ENCODE peak calls at places on chromosomes 1 and 21, in eight cellular contexts. One of them, this sample, is unnamed.

GRCh38 chr1:53413175-53414001 is 45.8 kb upstream of the DMRTB1 start:
- DNase-seq in CD4-positive, alpha-beta T cell: peak; percentile 51
- DNase-seq in lower lobe of right lung: no peak
- DNase-seq in neural progenitor cell: no peak
- DNase-seq in bronchial epithelial cell: peak; percentile 74
- DNase-seq in mammary epithelial cell: peak; percentile 84
- DNase-seq in hepatocyte: peak; percentile 35
- DNase-seq in lung: no peak
- DNase-seq in this sample: no peak

GRCh38 chr1:4303303-4303702 is 351.1 kb upstream of the AJAP1 start:
- DNase-seq in CD4-positive, alpha-beta T cell: no peak
- DNase-seq in lower lobe of right lung: no peak
- DNase-seq in neural progenitor cell: no peak
- DNase-seq in bronchial epithelial cell: no peak
- DNase-seq in mammary epithelial cell: no peak
- DNase-seq in hepatocyte: no peak
- DNase-seq in lung: no peak
- DNase-seq in this sample: no peak

GRCh38 chr1:198212675-198213074 is 55.9 kb downstream of the NEK7 start:
- DNase-seq in CD4-positive, alpha-beta T cell: no peak
- DNase-seq in lower lobe of right lung: no peak
- DNase-seq in neural progenitor cell: no peak
- DNase-seq in bronchial epithelial cell: peak; percentile 94
- DNase-seq in mammary epithelial cell: peak; percentile 91
- DNase-seq in hepatocyte: no peak
- DNase-seq in lung: no peak
- DNase-seq in this sample: peak; percentile 16

GRCh38 chr21:39183272-39184049 is at the start of gene PSMG1:
- DNase-seq in CD4-positive, alpha-beta T cell: peak; percentile 87
- DNase-seq in lower lobe of right lung: peak; percentile 98
- DNase-seq in neural progenitor cell: peak; percentile 96
- DNase-seq in bronchial epithelial cell: peak; percentile 82
- DNase-seq in mammary epithelial cell: peak; percentile 94
- DNase-seq in hepatocyte: peak; percentile 98
- DNase-seq in lung: peak; percentile 95
- DNase-seq in this sample: peak; percentile 94

GRCh38 chr1:205294175-205294913 is 27.2 kb downstream of the NUAK2 start:
- DNase-seq in CD4-positive, alpha-beta T cell: no peak
- DNase-seq in lower lobe of right lung: no peak
- DNase-seq in neural progenitor cell: peak; percentile 83
- DNase-seq in bronchial epithelial cell: peak; percentile 86
- DNase-seq in mammary epithelial cell: peak; percentile 93
- DNase-seq in hepatocyte: peak; percentile 73
- DNase-seq in lung: no peak
- DNase-seq in this sample: no peak

GRCh38 chr1:202207292-202207691 is 13.7 kb downstream of the LGR6 start:
- DNase-seq in CD4-positive, alpha-beta T cell: no peak
- DNase-seq in lower lobe of right lung: no peak
- DNase-seq in neural progenitor cell: peak; percentile 45
- DNase-seq in bronchial epithelial cell: peak; percentile 32
- DNase-seq in mammary epithelial cell: peak; percentile 30
- DNase-seq in hepatocyte: peak; percentile 74
- DNase-seq in lung: no peak
- DNase-seq in this sample: no peak

GRCh38 chr1:8962812-8963669 is 17.4 kb downstream of the CA6 start:
- DNase-seq in CD4-positive, alpha-beta T cell: no peak
- DNase-seq in lower lobe of right lung: peak; percentile 78
- DNase-seq in neural progenitor cell: peak; percentile 76
- DNase-seq in bronchial epithelial cell: peak; percentile 54
- DNase-seq in mammary epithelial cell: no peak
- DNase-seq in hepatocyte: peak; percentile 74
- DNase-seq in lung: peak; percentile 74
- DNase-seq in this sample: no peak

GRCh38 chr1:115976062-115976899 is at the start of gene SLC22A15:
- DNase-seq in CD4-positive, alpha-beta T cell: no peak
- DNase-seq in lower lobe of right lung: peak; percentile 91
- DNase-seq in neural progenitor cell: peak; percentile 77
- DNase-seq in bronchial epithelial cell: peak; percentile 21
- DNase-seq in mammary epithelial cell: peak; percentile 55
- DNase-seq in hepatocyte: peak; percentile 72
- DNase-seq in lung: peak; percentile 76
- DNase-seq in this sample: peak; percentile 94

GRCh38 chr21:28833181-28833580 is 159.5 kb downstream of the LTN1 start:
- DNase-seq in CD4-positive, alpha-beta T cell: no peak
- DNase-seq in lower lobe of right lung: no peak
- DNase-seq in neural progenitor cell: no peak
- DNase-seq in bronchial epithelial cell: peak; percentile 35
- DNase-seq in mammary epithelial cell: peak; percentile 21
- DNase-seq in hepatocyte: no peak
- DNase-seq in lung: no peak
- DNase-seq in this sample: no peak

GRCh38 chr1:200676829-200677228 is 7.1 kb upstream of the DDX59 start:
- DNase-seq in CD4-positive, alpha-beta T cell: no peak
- DNase-seq in lower lobe of right lung: no peak
- DNase-seq in neural progenitor cell: no peak
- DNase-seq in bronchial epithelial cell: no peak
- DNase-seq in mammary epithelial cell: no peak
- DNase-seq in hepatocyte: no peak
- DNase-seq in lung: no peak
- DNase-seq in this sample: no peak

GRCh38 chr1:53617382-53618217 is 121.4 kb downstream of the GLIS1 start:
- DNase-seq in CD4-positive, alpha-beta T cell: no peak
- DNase-seq in lower lobe of right lung: no peak
- DNase-seq in neural progenitor cell: no peak
- DNase-seq in bronchial epithelial cell: peak; percentile 40
- DNase-seq in mammary epithelial cell: no peak
- DNase-seq in hepatocyte: no peak
- DNase-seq in lung: no peak
- DNase-seq in this sample: no peak

GRCh38 chr1:204532832-204533231 is 16.6 kb downstream of the MDM4 start:
- DNase-seq in CD4-positive, alpha-beta T cell: no peak
- DNase-seq in lower lobe of right lung: no peak
- DNase-seq in neural progenitor cell: no peak
- DNase-seq in bronchial epithelial cell: no peak
- DNase-seq in mammary epithelial cell: no peak
- DNase-seq in hepatocyte: no peak
- DNase-seq in lung: no peak
- DNase-seq in this sample: no peak

GRCh38 chr1:37612186-37612585 is 16.4 kb upstream of the GNL2 start:
- DNase-seq in CD4-positive, alpha-beta T cell: no peak
- DNase-seq in lower lobe of right lung: no peak
- DNase-seq in neural progenitor cell: no peak
- DNase-seq in bronchial epithelial cell: no peak
- DNase-seq in mammary epithelial cell: no peak
- DNase-seq in hepatocyte: no peak
- DNase-seq in lung: no peak
- DNase-seq in this sample: no peak

GRCh38 chr1:7470904-7471638 is 300.0 kb upstream of the VAMP3 start:
- DNase-seq in CD4-positive, alpha-beta T cell: no peak
- DNase-seq in lower lobe of right lung: peak; percentile 74
- DNase-seq in neural progenitor cell: no peak
- DNase-seq in bronchial epithelial cell: peak; percentile 97
- DNase-seq in mammary epithelial cell: peak; percentile 98
- DNase-seq in hepatocyte: peak; percentile 85
- DNase-seq in lung: peak; percentile 81
- DNase-seq in this sample: no peak

GRCh38 chr1:1381294-1381693 is 6.3 kb upstream of the AURKAIP1 start:
- DNase-seq in CD4-positive, alpha-beta T cell: no peak
- DNase-seq in lower lobe of right lung: no peak
- DNase-seq in neural progenitor cell: no peak
- DNase-seq in bronchial epithelial cell: no peak
- DNase-seq in mammary epithelial cell: no peak
- DNase-seq in hepatocyte: no peak
- DNase-seq in lung: no peak
- DNase-seq in this sample: no peak

GRCh38 chr1:93221913-93222312 is 41.4 kb downstream of the CCDC18 start:
- DNase-seq in CD4-positive, alpha-beta T cell: no peak
- DNase-seq in lower lobe of right lung: no peak
- DNase-seq in neural progenitor cell: no peak
- DNase-seq in bronchial epithelial cell: peak; percentile 78
- DNase-seq in mammary epithelial cell: peak; percentile 74
- DNase-seq in hepatocyte: peak; percentile 4
- DNase-seq in lung: no peak
- DNase-seq in this sample: no peak

GRCh38 chr1:5566924-5567323 is 425.3 kb downstream of the NPHP4 start:
- DNase-seq in CD4-positive, alpha-beta T cell: no peak
- DNase-seq in lower lobe of right lung: no peak
- DNase-seq in neural progenitor cell: no peak
- DNase-seq in bronchial epithelial cell: no peak
- DNase-seq in mammary epithelial cell: no peak
- DNase-seq in hepatocyte: no peak
- DNase-seq in lung: no peak
- DNase-seq in this sample: no peak

GRCh38 chr1:25573591-25573930 is 30.2 kb downstream of the LDLRAP1 start:
- DNase-seq in CD4-positive, alpha-beta T cell: no peak
- DNase-seq in lower lobe of right lung: peak; percentile 62
- DNase-seq in neural progenitor cell: no peak
- DNase-seq in bronchial epithelial cell: peak; percentile 51
- DNase-seq in mammary epithelial cell: peak; percentile 12
- DNase-seq in hepatocyte: peak; percentile 68
- DNase-seq in lung: peak; percentile 57
- DNase-seq in this sample: no peak

GRCh38 chr1:24910751-24911650 is 19.1 kb downstream of the RUNX3 start:
- DNase-seq in CD4-positive, alpha-beta T cell: peak; percentile 44
- DNase-seq in lower lobe of right lung: peak; percentile 66
- DNase-seq in neural progenitor cell: no peak
- DNase-seq in bronchial epithelial cell: peak; percentile 16
- DNase-seq in mammary epithelial cell: no peak
- DNase-seq in hepatocyte: peak; percentile 63
- DNase-seq in lung: no peak
- DNase-seq in this sample: no peak

GRCh38 chr1:230519246-230519645 is 93.1 kb upstream of the PGBD5 start:
- DNase-seq in CD4-positive, alpha-beta T cell: no peak
- DNase-seq in lower lobe of right lung: no peak
- DNase-seq in neural progenitor cell: no peak
- DNase-seq in bronchial epithelial cell: no peak
- DNase-seq in mammary epithelial cell: no peak
- DNase-seq in hepatocyte: no peak
- DNase-seq in lung: no peak
- DNase-seq in this sample: no peak

GRCh38 chr1:64042331-64043100 is 160.9 kb upstream of the UBE2U start:
- DNase-seq in CD4-positive, alpha-beta T cell: no peak
- DNase-seq in lower lobe of right lung: no peak
- DNase-seq in neural progenitor cell: peak; percentile 11
- DNase-seq in bronchial epithelial cell: peak; percentile 96
- DNase-seq in mammary epithelial cell: peak; percentile 96
- DNase-seq in hepatocyte: peak; percentile 61
- DNase-seq in lung: peak; percentile 69
- DNase-seq in this sample: no peak

GRCh38 chr1:159746676-159747075 is 32.3 kb upstream of the CRP start:
- DNase-seq in CD4-positive, alpha-beta T cell: no peak
- DNase-seq in lower lobe of right lung: no peak
- DNase-seq in neural progenitor cell: no peak
- DNase-seq in bronchial epithelial cell: no peak
- DNase-seq in mammary epithelial cell: no peak
- DNase-seq in hepatocyte: no peak
- DNase-seq in lung: no peak
- DNase-seq in this sample: no peak

DNA sequence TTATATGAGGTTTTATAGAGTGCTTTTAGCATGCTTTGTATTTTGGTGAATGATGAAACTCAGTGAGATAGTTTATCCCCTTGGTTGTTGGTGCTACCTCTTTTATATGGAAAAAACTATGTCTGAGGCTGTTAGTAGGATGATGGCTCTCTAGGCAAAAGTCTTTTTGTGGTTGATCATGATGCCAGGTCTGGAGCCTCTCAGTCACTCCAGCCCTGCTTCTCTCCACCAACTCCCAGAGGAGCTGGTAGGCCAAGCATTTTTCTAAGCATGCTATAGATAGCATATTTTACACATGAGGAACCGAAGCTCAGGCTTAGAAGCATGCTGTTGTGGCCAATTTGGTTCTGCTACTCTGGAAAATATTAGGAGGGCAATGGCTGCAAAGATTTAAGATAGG is 82.2 kb downstream of the FMN2 start:
- DNase-seq in CD4-positive, alpha-beta T cell: no peak
- DNase-seq in lower lobe of right lung: no peak
- DNase-seq in neural progenitor cell: no peak
- DNase-seq in bronchial epithelial cell: no peak
- DNase-seq in mammary epithelial cell: no peak
- DNase-seq in hepatocyte: no peak
- DNase-seq in lung: no peak
- DNase-seq in this sample: no peak
- H3K27me3 ChIP-seq in CD4-positive, alpha-beta T cell: no peaks in the 10 kb centered on the region
- H3K27me3 ChIP-seq in lower lobe of right lung: no peaks in the 10 kb centered on the region
- H3K27me3 ChIP-seq in neural progenitor cell: no peaks in the 10 kb centered on the region
- H3K27me3 ChIP-seq in bronchial epithelial cell: no peaks in the 10 kb centered on the region
- H3K27me3 ChIP-seq in mammary epithelial cell: no peaks in the 10 kb centered on the region
- H3K27me3 ChIP-seq in hepatocyte: no peaks in the 10 kb centered on the region
- H3K27me3 ChIP-seq in lung: no peaks in the 10 kb centered on the region
- H3K27me3 ChIP-seq in this sample: no peaks in the 10 kb centered on the region

GRCh38 chr1:199297174-199297573 is 658.3 kb downstream of the PTPRC start:
- DNase-seq in CD4-positive, alpha-beta T cell: no peak
- DNase-seq in lower lobe of right lung: no peak
- DNase-seq in neural progenitor cell: no peak
- DNase-seq in bronchial epithelial cell: peak; percentile 48
- DNase-seq in mammary epithelial cell: no peak
- DNase-seq in hepatocyte: no peak
- DNase-seq in lung: no peak
- DNase-seq in this sample: no peak
- H3K27me3 ChIP-seq in CD4-positive, alpha-beta T cell: no peaks in the 10 kb centered on the region
- H3K27me3 ChIP-seq in lower lobe of right lung: no peaks in the 10 kb centered on the region
- H3K27me3 ChIP-seq in neural progenitor cell: no peaks in the 10 kb centered on the region
- H3K27me3 ChIP-seq in bronchial epithelial cell: no peaks in the 10 kb centered on the region
- H3K27me3 ChIP-seq in mammary epithelial cell: no peaks in the 10 kb centered on the region
- H3K27me3 ChIP-seq in hepatocyte: no peaks in the 10 kb centered on the region
- H3K27me3 ChIP-seq in lung: no peaks in the 10 kb centered on the region
- H3K27me3 ChIP-seq in this sample: no peaks in the 10 kb centered on the region

GRCh38 chr1:206445116-206445515 is 25.2 kb upstream of the IKBKE start:
- DNase-seq in CD4-positive, alpha-beta T cell: no peak
- DNase-seq in lower lobe of right lung: no peak
- DNase-seq in neural progenitor cell: no peak
- DNase-seq in bronchial epithelial cell: no peak
- DNase-seq in mammary epithelial cell: no peak
- DNase-seq in hepatocyte: no peak
- DNase-seq in lung: no peak
- DNase-seq in this sample: no peak
- H3K27me3 ChIP-seq in CD4-positive, alpha-beta T cell: no peaks in the 10 kb centered on the region
- H3K27me3 ChIP-seq in lower lobe of right lung: no peaks in the 10 kb centered on the region
- H3K27me3 ChIP-seq in neural progenitor cell: no peaks in the 10 kb centered on the region
- H3K27me3 ChIP-seq in bronchial epithelial cell: no peaks in the 10 kb centered on the region
- H3K27me3 ChIP-seq in mammary epithelial cell: no peaks in the 10 kb centered on the region
- H3K27me3 ChIP-seq in hepatocyte: no peaks in the 10 kb centered on the region
- H3K27me3 ChIP-seq in lung: no peaks in the 10 kb centered on the region
- H3K27me3 ChIP-seq in this sample: no peaks in the 10 kb centered on the region

DNA sequence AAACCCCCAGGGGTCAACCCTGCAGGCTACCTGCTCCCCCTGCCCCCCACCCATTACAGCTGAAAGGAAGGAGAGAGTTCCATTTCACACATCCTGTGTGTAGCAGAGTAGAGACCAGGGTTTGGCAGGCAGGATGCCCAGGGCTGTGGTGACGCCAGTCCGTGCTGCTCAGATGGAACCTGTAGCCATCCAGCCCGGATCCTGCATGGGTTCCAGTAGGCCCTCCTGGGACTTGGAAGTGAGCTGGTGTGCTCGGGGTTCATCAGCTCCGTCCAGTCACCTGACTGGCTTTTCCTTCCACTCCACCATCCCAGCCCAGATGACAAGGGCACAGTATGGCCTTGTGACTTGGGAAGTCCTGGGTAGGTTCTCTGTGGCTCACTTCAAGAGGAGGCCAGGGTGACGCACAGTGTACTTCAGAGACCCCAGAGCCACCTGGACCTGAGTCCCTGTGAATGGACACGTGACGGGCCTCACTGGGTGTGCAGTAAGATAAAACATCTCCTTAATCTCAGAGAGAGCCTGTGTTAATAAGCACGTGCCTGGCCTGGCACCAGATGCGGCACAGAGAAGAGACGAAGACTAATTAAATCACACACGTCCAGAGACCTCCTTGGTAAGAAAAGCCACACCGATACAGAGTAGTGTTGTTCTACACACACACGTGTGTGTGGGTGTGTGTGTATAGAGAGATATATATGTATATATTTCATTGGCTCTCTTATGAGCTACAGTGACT is 16.0 kb downstream of the ITPKB start:
- DNase-seq in CD4-positive, alpha-beta T cell: no peak
- DNase-seq in lower lobe of right lung: no peak
- DNase-seq in neural progenitor cell: no peak
- DNase-seq in bronchial epithelial cell: no peak
- DNase-seq in mammary epithelial cell: no peak
- DNase-seq in hepatocyte: no peak
- DNase-seq in lung: no peak
- DNase-seq in this sample: no peak
- H3K27me3 ChIP-seq in CD4-positive, alpha-beta T cell: no peaks in the 10 kb centered on the region
- H3K27me3 ChIP-seq in lower lobe of right lung: no peaks in the 10 kb centered on the region
- H3K27me3 ChIP-seq in neural progenitor cell: no peaks in the 10 kb centered on the region
- H3K27me3 ChIP-seq in bronchial epithelial cell: no peaks in the 10 kb centered on the region
- H3K27me3 ChIP-seq in mammary epithelial cell: no peaks in the 10 kb centered on the region
- H3K27me3 ChIP-seq in hepatocyte: no peaks in the 10 kb centered on the region
- H3K27me3 ChIP-seq in lung: no peaks in the 10 kb centered on the region
- H3K27me3 ChIP-seq in this sample: no peaks in the 10 kb centered on the region

This sample was measured in HL-60.